ENCODE peak calls at places on chromosome X, in nine cellular contexts. I is mammary epithelial cell; V is bronchial epithelial cell; L is DND-41; H is kidney; K is left ventricle myocardium inferior; X is CD8-positive, alpha-beta T cell; U is coronary artery; G is fibroblast of the aortic adventitia. O is an unnamed sample.

GRCh38 chrX:18810416-18810815 is 103.0 kb downstream of the PPEF1 start:
- DNase-seq in I (peak; percentile 27), V (no peak), L (no peak), H (no peak), K (no peak), X (no peak), U (no peak), G (no peak), O (no peak)

GRCh38 chrX:106726485-106727437 is at the start of gene RNF128:
- DNase-seq in I (peak; percentile 62), V (peak; percentile 65), L (no peak), H (peak; percentile 78), K (no peak), X (no peak), U (no peak), G (peak; percentile 40), O (no peak)

GRCh38 chrX:139015627-139016026 is 304.1 kb upstream of the FGF13 start:
- DNase-seq in I (no peak), V (no peak), L (no peak), H (no peak), K (no peak), X (no peak), U (no peak), G (no peak), O (no peak)

GRCh38 chrX:133859336-133859735 is 126.1 kb downstream of the GPC3 start:
- DNase-seq in I (peak; percentile 57), V (peak; percentile 75), L (peak; percentile 5), H (no peak), K (no peak), X (no peak), U (no peak), G (no peak), O (no peak)

GRCh38 chrX:16603822-16604221 is 46.1 kb upstream of the S100G start:
- DNase-seq in I (peak; percentile 63), V (peak; percentile 53), L (no peak), H (no peak), K (no peak), X (no peak), U (no peak), G (no peak), O (peak; percentile 25)

GRCh38 chrX:136733613-136734012 is 47.1 kb downstream of the ARHGEF6 start:
- DNase-seq in I (no peak), V (no peak), L (no peak), H (no peak), K (no peak), X (no peak), U (no peak), G (no peak), O (no peak)

GRCh38 chrX:50905334-50905733 is 5.2 kb upstream of the BMP15 start:
- DNase-seq in I (peak; percentile 11), V (no peak), L (peak; percentile 4), H (no peak), K (no peak), X (no peak), U (no peak), G (no peak), O (peak; percentile 0)

GRCh38 chrX:101639583-101639982 is 20.1 kb downstream of the ARMCX2 start:
- DNase-seq in I (no peak), V (no peak), L (no peak), H (no peak), K (no peak), X (no peak), U (no peak), G (no peak), O (no peak)

GRCh38 chrX:54238588-54238987 is 55.5 kb upstream of the FAM120C start:
- DNase-seq in I (no peak), V (no peak), L (no peak), H (no peak), K (no peak), X (no peak), U (no peak), G (no peak), O (no peak)

GRCh38 chrX:52216541-52216940 is 31.9 kb downstream of the MAGED4 start:
- DNase-seq in I (no peak), V (no peak), L (no peak), H (no peak), K (no peak), X (no peak), U (no peak), G (no peak), O (no peak)

GRCh38 chrX:97389761-97390192 is 506.1 kb downstream of the RPA4 start:
- DNase-seq in I (peak; percentile 69), V (peak; percentile 75), L (no peak), H (no peak), K (no peak), X (no peak), U (no peak), G (peak; percentile 81), O (no peak)

GRCh38 chrX:99398578-99398977 is 1011.5 kb downstream of the PCDH19 start:
- DNase-seq in I (no peak), V (no peak), L (no peak), H (no peak), K (no peak), X (no peak), U (no peak), G (no peak), O (no peak)

GRCh38 chrX:99397879-99398278 is 1012.2 kb downstream of the PCDH19 start:
- DNase-seq in I (no peak), V (no peak), L (no peak), H (no peak), K (no peak), X (no peak), U (no peak), G (no peak), O (no peak)

GRCh38 chrX:99394450-99394849 is 1015.6 kb downstream of the PCDH19 start:
- DNase-seq in I (no peak), V (no peak), L (no peak), H (no peak), K (no peak), X (no peak), U (no peak), G (no peak), O (no peak)
- TF ChIP-seq CTCF in I (no peak), V (no peak), L (peak; percentile 3), H (no peak), K (no peak), X (no peak), U (no peak), G (no peak), O (no peak)

DNA sequence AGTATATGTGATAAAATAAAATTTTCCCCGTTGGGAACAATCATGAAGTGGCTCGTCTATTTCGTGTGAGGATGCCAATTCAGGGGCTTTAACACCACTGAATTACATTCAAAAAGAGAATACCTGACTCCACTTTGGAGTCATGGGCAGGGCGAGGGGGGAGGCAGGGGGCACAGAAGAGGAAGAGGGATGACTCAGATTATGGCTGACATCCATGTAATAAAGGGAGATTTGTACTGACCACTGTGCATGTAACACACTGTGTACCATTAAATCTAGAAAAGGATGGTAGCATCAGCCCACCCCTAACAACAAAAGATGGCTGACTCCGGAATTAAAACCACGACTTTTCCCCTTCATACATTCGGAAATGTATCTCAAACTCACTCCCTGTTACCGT is 1.3 kb downstream of the SLC9A7 start:
- DNase-seq in I (peak; percentile 16), V (peak; percentile 8), L (no peak), H (no peak), K (no peak), X (no peak), U (no peak), G (no peak), O (peak; percentile 10)
- H3K4me3 ChIP-seq in I (peak overlapping the region; percentile 79), V (no peak overlapping the region), L (no peak overlapping the region), H (no peak overlapping the region), K (no peak overlapping the region), X (no peak overlapping the region), U (peak overlapping the region; percentile 77), G (peak overlapping the region; percentile 73), O (peak overlapping the region; percentile 64)

GRCh38 chrX:150365953-150366911 is 3.1 kb downstream of the MAMLD1 start:
- DNase-seq in I (peak; percentile 23), V (no peak), L (peak; percentile 34), H (peak; percentile 82), K (peak; percentile 48), X (no peak), U (peak; percentile 80), G (peak; percentile 51), O (no peak)
- TF ChIP-seq CTCF in I (no peak), V (no peak), L (peak; percentile 43), H (no peak), K (no peak), X (no peak), U (no peak), G (peak; percentile 33), O (no peak)

GRCh38 chrX:40103565-40104323 is 6.0 kb upstream of the BCOR start:
- DNase-seq in I (no peak), V (no peak), L (no peak), H (no peak), K (no peak), X (no peak), U (no peak), G (no peak), O (no peak)
- H3K4me3 ChIP-seq in I (no peak overlapping the region), V (no peak overlapping the region), L (no peak overlapping the region), H (no peak overlapping the region), K (peak overlapping the region; percentile 72), X (no peak overlapping the region), U (no peak overlapping the region), G (no peak overlapping the region), O (no peak overlapping the region)

GRCh38 chrX:73289039-73289438 is 74.4 kb upstream of the NAP1L2 start:
- DNase-seq in I (no peak), V (no peak), L (no peak), H (no peak), K (no peak), X (no peak), U (no peak), G (no peak), O (peak; percentile 0)
- TF ChIP-seq CTCF in I (no peak), V (no peak), L (no peak), H (peak; percentile 1), K (no peak), X (no peak), U (no peak), G (no peak), O (no peak)

O was measured in GM12865.